ENCODE peak calls at places on chromosomes 3 and 15, in ten cellular contexts. J, R, W, E, P, U, X, Q, V and L are unnamed samples.
A peak's percentile ranks its signal among the peaks of the same experiment; 100 is the strongest.

GRCh38 chr3:141659821-141660597 is 78.1 kb upstream of the RNF7 start:
- ATAC-seq in W (peak; percentile 95), R (peak; percentile 91), P (peak; percentile 95), E (peak; percentile 66), V (peak; percentile 89), Q (peak; percentile 87), U (peak; percentile 90), X (peak; percentile 91), J (peak; percentile 96), L (peak; percentile 91)

GRCh38 chr3:15241341-15241740 is 35.3 kb downstream of the CAPN7 start:
- ATAC-seq in R (no peak), U (peak; percentile 90), Q (no peak), V (peak; percentile 81), E (no peak), W (peak; percentile 70), J (peak; percentile 51), P (peak; percentile 83), X (no peak), L (no peak)

GRCh38 chr3:151209652-151210051 is 6.6 kb upstream of the GPR171 start:
- ATAC-seq in X (no peak), P (no peak), V (no peak), E (no peak), J (no peak), R (no peak), U (no peak), Q (no peak), W (no peak), L (no peak)

GRCh38 chr15:70453238-70453637 is 310.1 kb downstream of the UACA start:
- ATAC-seq in R (no peak), P (no peak), X (no peak), V (no peak), W (no peak), Q (no peak), U (no peak), E (no peak), J (no peak), L (no peak)

GRCh38 chr3:170999737-171000242 is 26.7 kb downstream of the SLC2A2 start:
- ATAC-seq in U (peak; percentile 54), W (no peak), R (no peak), E (no peak), Q (peak; percentile 83), P (no peak), X (peak; percentile 27), V (peak; percentile 76), J (peak; percentile 51), L (no peak)

GRCh38 chr3:100580147-100580546 is 29.3 kb upstream of the ADGRG7 start:
- ATAC-seq in P (no peak), J (no peak), W (no peak), Q (no peak), V (no peak), R (no peak), U (no peak), X (no peak), E (no peak), L (no peak)

GRCh38 chr15:28125673-28126651 is 26.8 kb upstream of the OCA2 start:
- ATAC-seq in J (peak; percentile 51), E (no peak), V (peak; percentile 51), W (peak; percentile 26), P (peak; percentile 54), X (peak; percentile 55), U (peak; percentile 74), R (no peak), Q (no peak), L (no peak)

GRCh38 chr15:29910068-29910467 is 87.8 kb upstream of the TJP1 start:
- ATAC-seq in U (no peak), J (no peak), E (no peak), W (no peak), R (peak; percentile 71), P (no peak), V (no peak), Q (no peak), X (no peak), L (no peak)

GRCh38 chr15:60004846-60005351 is 788 bp downstream of the FOXB1 start:
- ATAC-seq in Q (peak; percentile 12), R (no peak), E (no peak), P (peak; percentile 57), W (no peak), V (no peak), U (no peak), X (no peak), J (no peak), L (no peak)

GRCh38 chr3:170437151-170437550 is 18.5 kb downstream of the CLDN11 start:
- ATAC-seq in J (no peak), V (no peak), P (no peak), R (no peak), U (no peak), Q (no peak), E (no peak), X (no peak), W (no peak), L (no peak)

GRCh38 chr15:56683925-56684324 is 49.4 kb downstream of the ZNF280D start:
- ATAC-seq in Q (no peak), V (no peak), E (no peak), X (no peak), U (no peak), J (no peak), W (no peak), P (no peak), R (no peak), L (no peak)

GRCh38 chr3:15520185-15520584 is 1.3 kb downstream of the COLQ start:
- ATAC-seq in W (no peak), R (peak; percentile 84), X (no peak), P (no peak), U (no peak), Q (no peak), E (peak; percentile 82), J (no peak), V (no peak), L (no peak)

GRCh38 chr3:96994995-96995394 is 180.6 kb downstream of the EPHA6 start:
- ATAC-seq in E (no peak), R (no peak), J (no peak), P (no peak), X (no peak), V (no peak), U (no peak), Q (no peak), W (no peak), L (no peak)

GRCh38 chr3:96991812-96992211 is 177.4 kb downstream of the EPHA6 start:
- ATAC-seq in E (no peak), X (no peak), V (no peak), U (no peak), Q (no peak), J (no peak), P (no peak), W (no peak), R (no peak), L (peak; percentile 69)

GRCh38 chr3:97001611-97002010 is 187.2 kb downstream of the EPHA6 start:
- ATAC-seq in W (no peak), P (no peak), Q (no peak), R (no peak), E (no peak), U (no peak), X (no peak), V (no peak), J (no peak), L (no peak)

DNA sequence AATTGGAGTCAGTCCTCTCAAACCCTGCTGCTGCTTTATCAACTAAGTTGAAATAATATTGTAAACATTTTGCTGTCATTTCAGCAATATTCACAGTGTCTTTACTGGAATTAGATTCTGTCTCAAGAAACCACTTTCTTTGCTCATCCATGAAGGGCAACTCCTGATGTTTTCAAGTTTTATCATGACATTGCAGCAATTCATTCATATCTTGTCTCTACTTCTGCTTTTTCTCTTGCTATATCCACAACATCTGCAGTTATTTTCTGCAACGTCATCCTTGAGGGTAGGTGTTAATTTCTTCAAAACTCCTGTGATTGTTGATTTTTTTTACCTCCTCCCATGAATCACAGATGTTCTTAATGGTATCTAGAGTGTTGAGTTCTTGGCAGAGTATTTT is 181.6 kb downstream of the EPHA6 start:
- ATAC-seq in P (no peak), E (no peak), U (no peak), R (no peak), J (no peak), X (no peak), Q (no peak), W (no peak), V (no peak), L (no peak)
- TF ChIP-seq POLR2A in P (no peak), E (no peak), U (no peak), R (no peak), J (no peak), X (no peak), Q (no peak), W (no peak), V (no peak), L (no peak)

GRCh38 chr3:127709320-127710060 is 36.7 kb downstream of the ABTB1 start:
- ATAC-seq in V (no peak), P (no peak), E (no peak), J (no peak), X (peak; percentile 80), R (no peak), U (no peak), Q (no peak), W (no peak), L (no peak)

GRCh38 chr3:127712881-127713771 is 40.4 kb downstream of the ABTB1 start:
- ATAC-seq in R (peak; percentile 1), Q (no peak), V (no peak), P (no peak), W (no peak), J (no peak), X (no peak), E (no peak), U (no peak), L (no peak)

GRCh38 chr3:127710473-127710941 is 37.8 kb downstream of the ABTB1 start:
- ATAC-seq in V (no peak), W (no peak), R (no peak), X (no peak), J (no peak), Q (no peak), U (no peak), P (peak; percentile 80), E (peak; percentile 35), L (peak; percentile 62)

GRCh38 chr3:127712461-127712860 is 39.7 kb downstream of the ABTB1 start:
- ATAC-seq in E (no peak), X (no peak), R (no peak), U (no peak), P (no peak), V (no peak), J (no peak), W (no peak), Q (no peak), L (no peak)

GRCh38 chr3:127711021-127711420 is 38.3 kb downstream of the ABTB1 start:
- ATAC-seq in P (no peak), V (no peak), U (no peak), J (no peak), Q (no peak), E (no peak), X (no peak), W (no peak), R (no peak), L (no peak)
- H3K4me3 ChIP-seq in P (no peak overlapping the region), V (no peak overlapping the region), U (no peak overlapping the region), J (no peak overlapping the region), Q (no peak overlapping the region), E (no peak overlapping the region), X (no peak overlapping the region), W (no peak overlapping the region), R (no peak overlapping the region), L (no peak overlapping the region)

GRCh38 chr3:56413911-56414310 is 54.4 kb downstream of the ERC2 start:
- ATAC-seq in V (no peak), J (no peak), Q (no peak), U (no peak), R (no peak), W (no peak), X (no peak), P (no peak), E (no peak), L (no peak)
- TF ChIP-seq POLR2A in V (no peak), J (no peak), Q (no peak), U (no peak), R (no peak), W (no peak), X (no peak), P (no peak), E (no peak), L (no peak)

GRCh38 chr3:139329364-139329850 is 14.4 kb upstream of the MRPS22 start:
- ATAC-seq in U (peak; percentile 99), Q (peak; percentile 98), W (peak; percentile 98), J (peak; percentile 100), X (peak; percentile 99), E (peak; percentile 97), R (peak; percentile 97), V (peak; percentile 93), P (peak; percentile 100), L (peak; percentile 91)
- H3K4me3 ChIP-seq in U (peak overlapping the region; percentile 18), Q (no peak overlapping the region), W (no peak overlapping the region), J (no peak overlapping the region), X (no peak overlapping the region), E (peak overlapping the region; percentile 28), R (peak overlapping the region; percentile 27), V (peak overlapping the region; percentile 26), P (peak overlapping the region; percentile 34), L (no peak overlapping the region)